ENCODE peak calls at places on chromosome 21, in five cellular contexts. One of them, this sample, is unnamed.

GRCh38 chr21:44900559-44901251 is 20.0 kb downstream of the ITGB2 start:
- DNase-seq in G401: no peak
- DNase-seq in activated CD4-positive, alpha-beta T cell treated with anti-CD3 and anti-CD28 coated beads for 24 hours: no peak
- DNase-seq in neural crest cell: no peak
- DNase-seq in KG1: no peak
- DNase-seq in this sample: no peak

GRCh38 chr21:36456714-36457399 is 23.1 kb downstream of the CLDN14 start:
- DNase-seq in G401: no peak
- DNase-seq in activated CD4-positive, alpha-beta T cell treated with anti-CD3 and anti-CD28 coated beads for 24 hours: no peak
- DNase-seq in neural crest cell: no peak
- DNase-seq in KG1: no peak
- DNase-seq in this sample: no peak

GRCh38 chr21:46128106-46128982 is 27.0 kb downstream of the FTCD start:
- DNase-seq in G401: no peak
- DNase-seq in activated CD4-positive, alpha-beta T cell treated with anti-CD3 and anti-CD28 coated beads for 24 hours: no peak
- DNase-seq in neural crest cell: no peak
- DNase-seq in KG1: no peak
- DNase-seq in this sample: no peak

GRCh38 chr21:41601573-41602371 is 93.8 kb upstream of the TMPRSS2 start:
- DNase-seq in G401: no peak
- DNase-seq in activated CD4-positive, alpha-beta T cell treated with anti-CD3 and anti-CD28 coated beads for 24 hours: no peak
- DNase-seq in neural crest cell: no peak
- DNase-seq in KG1: no peak
- DNase-seq in this sample: no peak

GRCh38 chr21:34899302-34899701 is 149.8 kb downstream of the RUNX1 start:
- DNase-seq in G401: no peak
- DNase-seq in activated CD4-positive, alpha-beta T cell treated with anti-CD3 and anti-CD28 coated beads for 24 hours: no peak
- DNase-seq in neural crest cell: no peak
- DNase-seq in KG1: no peak
- DNase-seq in this sample: no peak

GRCh38 chr21:26047279-26047967 is 123.1 kb downstream of the APP start:
- DNase-seq in G401: peak
- DNase-seq in activated CD4-positive, alpha-beta T cell treated with anti-CD3 and anti-CD28 coated beads for 24 hours: no peak
- DNase-seq in neural crest cell: no peak
- DNase-seq in KG1: no peak
- DNase-seq in this sample: no peak

GRCh38 chr21:40631201-40631600 is 215.8 kb downstream of the DSCAM start:
- DNase-seq in G401: no peak
- DNase-seq in activated CD4-positive, alpha-beta T cell treated with anti-CD3 and anti-CD28 coated beads for 24 hours: no peak
- DNase-seq in neural crest cell: no peak
- DNase-seq in KG1: no peak
- DNase-seq in this sample: no peak

GRCh38 chr21:25329227-25329626 is 278.1 kb downstream of the MRPL39 start:
- DNase-seq in G401: no peak
- DNase-seq in activated CD4-positive, alpha-beta T cell treated with anti-CD3 and anti-CD28 coated beads for 24 hours: no peak
- DNase-seq in neural crest cell: no peak
- DNase-seq in KG1: no peak
- DNase-seq in this sample: no peak

GRCh38 chr21:45019076-45019886 is 55.1 kb upstream of the ADARB1 start:
- DNase-seq in G401: no peak
- DNase-seq in activated CD4-positive, alpha-beta T cell treated with anti-CD3 and anti-CD28 coated beads for 24 hours: no peak
- DNase-seq in neural crest cell: no peak
- DNase-seq in KG1: no peak
- DNase-seq in this sample: no peak

This sample was measured in HL-60.